ENCODE peak calls at places on chromosomes 2 and 18, in four cellular contexts. O is right atrium auricular region, D is uterus, N is activated B cell treated with CpG ODN at 0.5 μM for 24 hours. Y is an unnamed sample.

GRCh38 chr2:130834923-130835765 is 1.6 kb upstream of the ARHGEF4 start:
- DNase-seq in O (no peak), D (no peak), N (no peak), Y (no peak)

GRCh38 chr2:128427356-128427755 is 108.7 kb upstream of the HS6ST1 start:
- DNase-seq in O (no peak), D (no peak), N (no peak), Y (no peak)

GRCh38 chr18:67875936-67876335 is 359.4 kb upstream of the DSEL start:
- DNase-seq in O (no peak), D (no peak), N (no peak), Y (no peak)

GRCh38 chr2:85259101-85259590 is 68.6 kb downstream of the TGOLN2 start:
- DNase-seq in O (no peak), D (no peak), N (no peak), Y (no peak)

GRCh38 chr2:24521975-24522639 is 31.1 kb downstream of the NCOA1 start:
- DNase-seq in O (no peak), D (no peak), N (no peak), Y (no peak)

GRCh38 chr2:73197579-73197978 is 4.8 kb upstream of the NOTO start:
- DNase-seq in O (no peak), D (no peak), N (no peak), Y (no peak)

GRCh38 chr18:50748243-50749229 is 71.3 kb downstream of the MRO start:
- DNase-seq in O (peak), D (no peak), N (no peak), Y (no peak)

GRCh38 chr2:102098756-102099155 is 43.8 kb upstream of the IL1R1 start:
- DNase-seq in O (no peak), D (no peak), N (no peak), Y (no peak)

GRCh38 chr18:43380098-43380672 is 102.9 kb upstream of the SYT4 start:
- DNase-seq in O (no peak), D (no peak), N (no peak), Y (no peak)

GRCh38 chr2:37287966-37288365 is 36.7 kb downstream of the PRKD3 start:
- DNase-seq in O (no peak), D (no peak), N (no peak), Y (no peak)

GRCh38 chr2:36246320-36246990 is 109.1 kb upstream of the CRIM1 start:
- DNase-seq in O (no peak), D (no peak), N (no peak), Y (no peak)

GRCh38 chr2:113834057-113834720 is 55.7 kb upstream of the ACTR3 start:
- DNase-seq in O (no peak), D (no peak), N (no peak), Y (no peak)

GRCh38 chr2:216163518-216163917 is 54.4 kb downstream of the XRCC5 start:
- DNase-seq in O (no peak), D (no peak), N (no peak), Y (no peak)

GRCh38 chr2:225806105-225806504 is 406.6 kb downstream of the NYAP2 start:
- DNase-seq in O (no peak), D (no peak), N (no peak), Y (no peak)

GRCh38 chr2:44707945-44708645 is 233.4 kb upstream of the SIX3 start:
- DNase-seq in O (no peak), D (no peak), N (no peak), Y (no peak)

GRCh38 chr2:144514731-144515424 is 5.0 kb downstream of the ZEB2 start:
- DNase-seq in O (no peak), D (no peak), N (no peak), Y (no peak)

GRCh38 chr2:241224068-241224850 is 35.8 kb downstream of the ANO7 start:
- DNase-seq in O (no peak), D (no peak), N (no peak), Y (no peak)

GRCh38 chr2:96186562-96186961 is 22.1 kb downstream of the STARD7 start:
- DNase-seq in O (no peak), D (no peak), N (no peak), Y (no peak)

GRCh38 chr2:144453039-144453336 is 66.9 kb downstream of the ZEB2 start:
- DNase-seq in O (no peak), D (no peak), N (no peak), Y (no peak)

GRCh38 chr2:220220009-220220408 is 592.6 kb downstream of the SLC4A3 start:
- DNase-seq in O (no peak), D (no peak), N (no peak), Y (no peak)

GRCh38 chr2:70957838-70958237 is 20.6 kb upstream of the ANKRD53 start:
- DNase-seq in O (no peak), D (no peak), N (no peak), Y (no peak)

GRCh38 chr2:86704482-86704971 is 15.6 kb upstream of the RMND5A start:
- DNase-seq in O (no peak), D (peak), N (no peak), Y (no peak)

GRCh38 chr2:219109468-219109867 is 48.7 kb upstream of the IHH start:
- DNase-seq in O (no peak), D (no peak), N (no peak), Y (no peak)

GRCh38 chr2:94947097-94948016 is 76.1 kb downstream of the TEKT4 start:
- DNase-seq in O (no peak), D (no peak), N (no peak), Y (no peak)

GRCh38 chr18:7370812-7371211 is 139.9 kb downstream of the LRRC30 start:
- DNase-seq in O (peak), D (peak), N (no peak), Y (no peak)

GRCh38 chr2:94966689-94967088 is 58.8 kb upstream of the MAL start:
- DNase-seq in O (no peak), D (no peak), N (no peak), Y (no peak)

GRCh38 chr18:79801641-79802040 is 3.9 kb downstream of the KCNG2 start:
- DNase-seq in O (no peak), D (no peak), N (no peak), Y (no peak)

GRCh38 chr2:63780483-63781155 is 61.1 kb upstream of the UGP2 start:
- DNase-seq in O (no peak), D (no peak), N (no peak), Y (no peak)
- TF ChIP-seq CTCF in O (peak), D (no peak), N (no peak), Y (no peak)

DNA sequence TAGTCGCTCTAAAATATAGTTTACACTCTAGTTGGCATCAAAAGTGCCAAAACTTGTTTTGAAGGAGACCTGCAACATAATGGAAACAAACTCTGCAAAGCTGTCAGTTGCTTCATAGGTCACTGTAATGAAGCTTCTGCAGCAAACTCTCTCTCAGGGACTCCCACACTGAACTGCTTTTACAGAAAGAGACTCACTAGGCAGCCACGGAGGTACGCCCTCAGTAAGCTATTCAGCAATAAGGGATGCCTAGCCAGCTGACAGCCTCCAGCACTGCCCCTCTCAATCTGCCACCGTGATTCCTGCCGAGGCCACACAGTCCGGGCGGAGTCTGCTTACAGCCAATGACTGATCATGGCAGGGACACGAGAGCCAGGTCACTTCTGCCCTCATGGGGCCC is 51.1 kb downstream of the COLEC12 start:
- DNase-seq in O (no peak), D (no peak), N (no peak), Y (no peak)
- TF ChIP-seq CTCF in O (no peak), D (no peak), N (no peak), Y (no peak)

GRCh38 chr2:99448556-99448955 is 41.3 kb downstream of the REV1 start:
- DNase-seq in O (no peak), D (no peak), N (no peak), Y (no peak)

GRCh38 chr2:99444222-99444621 is 45.6 kb downstream of the REV1 start:
- DNase-seq in O (no peak), D (no peak), N (no peak), Y (no peak)

GRCh38 chr2:99439989-99440388 is 49.8 kb downstream of the REV1 start:
- DNase-seq in O (no peak), D (no peak), N (no peak), Y (no peak)

GRCh38 chr2:99445065-99445464 is 44.8 kb downstream of the REV1 start:
- DNase-seq in O (no peak), D (no peak), N (no peak), Y (no peak)

GRCh38 chr2:99442837-99443236 is 47.0 kb downstream of the REV1 start:
- DNase-seq in O (no peak), D (no peak), N (no peak), Y (no peak)
- TF ChIP-seq CTCF in O (peak), D (peak), N (no peak), Y (peak)

GRCh38 chr2:106107509-106108131 is 86.5 kb downstream of the UXS1 start:
- DNase-seq in O (no peak), D (no peak), N (peak), Y (no peak)
- TF ChIP-seq CTCF in O (no peak), D (no peak), N (no peak), Y (no peak)

GRCh38 chr2:171147081-171147480 is 13.6 kb downstream of the TLK1 start:
- DNase-seq in O (no peak), D (no peak), N (no peak), Y (no peak)
- TF ChIP-seq CTCF in O (no peak), D (no peak), N (no peak), Y (no peak)

GRCh38 chr2:224286923-224287322 is 115.0 kb downstream of the FAM124B start:
- DNase-seq in O (no peak), D (no peak), N (no peak), Y (no peak)
- TF ChIP-seq CTCF in O (no peak), D (no peak), N (no peak), Y (no peak)

GRCh38 chr18:59264651-59265245 is 8.5 kb downstream of the RAX start:
- DNase-seq in O (no peak), D (no peak), N (no peak), Y (no peak)
- TF ChIP-seq CTCF in O (no peak), D (no peak), N (no peak), Y (no peak)

DNA sequence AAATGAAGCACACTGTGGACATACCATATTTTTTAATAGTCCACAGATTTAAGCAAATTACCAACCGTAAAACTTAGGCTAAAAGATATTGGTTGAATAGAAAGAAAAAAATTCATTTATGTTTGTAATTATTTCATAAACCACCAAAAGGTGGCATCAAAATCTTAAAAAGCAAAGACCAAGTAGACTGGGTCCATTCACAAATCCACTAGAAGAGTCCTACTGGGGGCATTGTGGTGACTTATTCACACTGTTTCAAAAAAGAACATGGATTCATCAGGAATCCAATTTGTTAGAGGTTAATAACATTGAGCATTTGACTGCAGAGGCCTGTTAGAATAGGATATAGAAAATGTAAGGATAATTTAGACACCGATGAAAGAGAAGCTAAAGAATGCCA is 194.9 kb upstream of the KYNU start:
- DNase-seq in O (no peak), D (no peak), N (no peak), Y (no peak)
- TF ChIP-seq CTCF in O (peak), D (no peak), N (no peak), Y (no peak)